ENCODE peak calls at places on chromosomes 13 and 19, in six cellular contexts. F is GM12878, I is sigmoid colon, U is suprapubic skin, Q is K562, G is esophagus muscularis mucosa. H is an unnamed sample.

GRCh38 chr13:27006519-27007161 is 165.0 kb downstream of the USP12 start:
- DNase-seq in F (no peak), I (peak; percentile 70), U (no peak), Q (no peak), G (no peak), H (no peak)

GRCh38 chr19:31294189-31294588 is 55.0 kb downstream of the TSHZ3 start:
- DNase-seq in F (no peak), I (peak; percentile 40), U (no peak), Q (no peak), G (no peak), H (no peak)

GRCh38 chr19:33436360-33437345 is 63.1 kb downstream of the CEBPG start:
- DNase-seq in F (no peak), I (peak; percentile 60), U (no peak), Q (no peak), G (no peak), H (no peak)

GRCh38 chr13:112733112-112733511 is 43.3 kb downstream of the ATP11A start:
- DNase-seq in F (no peak), I (no peak), U (no peak), Q (no peak), G (no peak), H (no peak)

GRCh38 chr13:46885018-46885417 is 11.8 kb downstream of the HTR2A start:
- DNase-seq in F (no peak), I (no peak), U (no peak), Q (no peak), G (no peak), H (no peak)

GRCh38 chr19:54469496-54469934 is 3.6 kb downstream of the CDC42EP5 start:
- DNase-seq in F (no peak), I (no peak), U (peak; percentile 71), Q (no peak), G (no peak), H (peak; percentile 34)

GRCh38 chr13:99459101-99459500 is 42.2 kb upstream of the TM9SF2 start:
- DNase-seq in F (no peak), I (no peak), U (no peak), Q (peak; percentile 67), G (no peak), H (no peak)

GRCh38 chr19:15563931-15564330 is 51.1 kb upstream of the CYP4F8 start:
- DNase-seq in F (no peak), I (peak; percentile 24), U (no peak), Q (no peak), G (no peak), H (no peak)

GRCh38 chr19:28475525-28475924 is 737.4 kb downstream of the UQCRFS1 start:
- DNase-seq in F (no peak), I (no peak), U (no peak), Q (no peak), G (no peak), H (no peak)

GRCh38 chr19:13726323-13726722 is 38.0 kb upstream of the MRI1 start:
- DNase-seq in F (no peak), I (no peak), U (no peak), Q (no peak), G (no peak), H (no peak)

GRCh38 chr19:8144273-8144672 is 5.1 kb downstream of the FBN3 start:
- DNase-seq in F (no peak), I (no peak), U (no peak), Q (no peak), G (no peak), H (no peak)

GRCh38 chr13:95713651-95714050 is 36.7 kb downstream of the DNAJC3 start:
- DNase-seq in F (no peak), I (no peak), U (no peak), Q (no peak), G (no peak), H (no peak)

GRCh38 chr13:45238945-45239795 is 38.3 kb upstream of the KCTD4 start:
- DNase-seq in F (no peak), I (no peak), U (no peak), Q (no peak), G (no peak), H (no peak)

GRCh38 chr13:114152831-114153371 is 20.5 kb upstream of the RASA3 start:
- DNase-seq in F (no peak), I (no peak), U (no peak), Q (no peak), G (no peak), H (no peak)

GRCh38 chr13:25977216-25977615 is 74.6 kb downstream of the SHISA2 start:
- DNase-seq in F (no peak), I (no peak), U (no peak), Q (no peak), G (no peak), H (no peak)

GRCh38 chr19:52943884-52944643 is 18.6 kb downstream of the ZNF816 start:
- DNase-seq in F (no peak), I (peak; percentile 4), U (no peak), Q (no peak), G (no peak), H (no peak)

GRCh38 chr13:103471896-103472295 is 405.7 kb upstream of the SLC10A2 start:
- DNase-seq in F (no peak), I (no peak), U (no peak), Q (no peak), G (no peak), H (no peak)

GRCh38 chr19:8663920-8664670 is 33.7 kb downstream of the NFILZ start:
- DNase-seq in F (no peak), I (no peak), U (no peak), Q (no peak), G (no peak), H (no peak)

GRCh38 chr19:31913103-31913710 is 432.2 kb upstream of the ZNF507 start:
- DNase-seq in F (no peak), I (no peak), U (no peak), Q (no peak), G (peak; percentile 72), H (no peak)

DNA sequence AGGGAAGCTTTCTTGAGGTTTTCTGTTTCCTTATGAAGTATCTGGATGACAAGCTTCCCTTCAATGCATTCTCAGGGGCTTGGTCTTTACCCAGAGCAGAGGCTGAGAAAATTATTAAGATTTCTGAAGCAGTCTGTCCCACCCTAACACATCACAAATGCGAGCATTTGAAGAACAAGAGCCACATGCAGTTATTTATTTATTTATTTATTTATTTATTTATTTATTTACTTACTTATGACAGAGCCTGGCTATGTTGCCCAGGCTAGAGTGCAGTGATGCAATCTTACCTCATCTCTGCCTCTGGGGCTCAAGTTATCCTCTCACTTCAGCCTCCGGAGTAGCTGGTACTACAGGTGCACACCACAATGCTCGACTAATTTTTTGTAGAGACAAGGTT is 38.4 kb downstream of the SPRYD7 start:
- DNase-seq in F (no peak), I (no peak), U (no peak), Q (no peak), G (no peak), H (no peak)
- TF ChIP-seq EP300 in F (no peak), I (no peak), U (no peak), Q (no peak), G (no peak), H (no peak)

DNA sequence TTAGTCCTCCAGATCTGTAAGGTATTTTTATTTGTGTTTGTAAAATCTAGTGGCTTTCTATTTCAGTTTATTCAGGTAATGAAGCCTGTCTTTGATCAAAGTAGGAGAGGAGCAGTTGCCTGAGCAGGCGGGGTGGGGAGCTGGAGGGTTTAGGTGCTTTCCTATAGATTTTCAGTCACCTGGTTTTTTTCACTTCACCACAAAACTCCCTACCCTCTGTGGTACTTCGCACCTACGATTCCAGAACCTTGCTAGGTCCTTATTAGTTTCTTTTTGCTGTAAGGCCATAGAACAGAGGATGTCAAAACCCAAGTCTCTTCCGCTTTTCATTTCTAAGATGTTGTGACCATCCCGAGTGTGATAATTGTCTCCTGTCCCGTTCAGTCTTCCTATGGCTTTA is 26.6 kb downstream of the SLAIN1 start:
- DNase-seq in F (peak; percentile 47), I (no peak), U (no peak), Q (no peak), G (no peak), H (no peak)
- H3K36me3 ChIP-seq in F (peaks cover 12% of the 10 kb centered on the region), I (no peaks in the 10 kb centered on the region), U (no peaks in the 10 kb centered on the region), Q (no peaks in the 10 kb centered on the region), G (no peaks in the 10 kb centered on the region), H (no peaks in the 10 kb centered on the region)

GRCh38 chr19:18336121-18336520 is 4.3 kb upstream of the PGPEP1 start:
- DNase-seq in F (no peak), I (no peak), U (no peak), Q (no peak), G (no peak), H (no peak)

GRCh38 chr19:18330865-18331264 is 8.0 kb upstream of the LSM4 start:
- DNase-seq in F (no peak), I (no peak), U (no peak), Q (no peak), G (no peak), H (no peak)

GRCh38 chr19:18329035-18329376 is 6.1 kb upstream of the LSM4 start:
- DNase-seq in F (no peak), I (no peak), U (no peak), Q (no peak), G (no peak), H (no peak)

GRCh38 chr19:18332917-18333530 is 7.4 kb upstream of the PGPEP1 start:
- DNase-seq in F (no peak), I (no peak), U (no peak), Q (no peak), G (no peak), H (no peak)

DNA sequence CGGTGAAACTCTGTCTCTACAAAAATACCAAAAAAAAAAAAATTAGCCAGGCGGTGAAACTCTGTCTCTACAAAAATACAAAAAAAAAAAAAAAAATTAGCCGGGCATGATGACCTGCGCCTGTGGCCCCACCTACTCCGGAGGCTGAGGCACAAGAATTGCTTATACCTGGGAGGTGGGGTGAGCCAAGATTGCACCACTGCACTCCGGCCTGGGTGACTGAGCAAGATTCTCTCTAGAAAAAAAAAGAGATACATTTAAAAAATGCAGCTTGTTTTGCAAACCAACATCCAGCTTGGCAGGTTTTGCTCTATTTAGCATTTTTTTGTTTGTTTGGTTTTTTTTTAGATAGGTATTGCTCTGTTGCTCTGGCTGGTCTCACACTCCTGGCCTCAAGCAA is 6.7 kb upstream of the PGPEP1 start:
- DNase-seq in F (no peak), I (no peak), U (no peak), Q (no peak), G (no peak), H (no peak)
- TF ChIP-seq EP300 in F (no peak), I (no peak), U (no peak), Q (no peak), G (no peak), H (no peak)

GRCh38 chr19:40326201-40326600 is 22.0 kb downstream of the C19orf47 start:
- DNase-seq in F (no peak), I (no peak), U (no peak), Q (no peak), G (no peak), H (no peak)

GRCh38 chr19:40321566-40322270 is 26.5 kb downstream of the C19orf47 start:
- DNase-seq in F (no peak), I (no peak), U (peak; percentile 49), Q (no peak), G (no peak), H (peak; percentile 30)

GRCh38 chr19:40322271-40322610 is 26.0 kb downstream of the C19orf47 start:
- DNase-seq in F (no peak), I (no peak), U (no peak), Q (no peak), G (no peak), H (no peak)

GRCh38 chr19:40322951-40323615 is 25.1 kb downstream of the C19orf47 start:
- DNase-seq in F (no peak), I (no peak), U (peak; percentile 36), Q (no peak), G (no peak), H (no peak)

DNA sequence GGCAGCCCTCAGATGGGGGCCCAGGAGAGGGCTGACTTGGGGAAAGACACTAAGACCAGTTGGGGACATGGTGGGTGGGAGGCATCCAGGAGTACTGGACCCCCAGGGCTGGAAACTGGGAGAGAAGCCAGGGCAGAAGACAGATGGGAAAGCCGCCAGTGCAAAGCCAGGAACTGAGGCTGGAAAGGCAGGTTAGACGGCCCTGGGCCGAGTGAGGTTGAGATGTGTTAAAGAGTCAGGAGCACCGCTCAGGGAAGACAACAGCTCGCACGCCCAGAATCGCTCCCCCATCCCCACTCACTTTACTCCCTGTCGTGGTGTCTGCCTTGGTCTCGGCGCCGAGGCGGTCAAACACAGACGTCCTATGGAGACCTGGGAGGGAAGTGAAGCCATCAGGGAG is 24.5 kb downstream of the C19orf47 start:
- DNase-seq in F (no peak), I (no peak), U (peak; percentile 63), Q (no peak), G (no peak), H (no peak)
- H3K36me3 ChIP-seq in F (peaks cover 26% of the 10 kb centered on the region), I (peaks cover 51% of the 10 kb centered on the region), U (peaks cover 86% of the 10 kb centered on the region), Q (peaks cover 87% of the 10 kb centered on the region), G (peaks cover 91% of the 10 kb centered on the region), H (no peaks in the 10 kb centered on the region)